ENCODE peak calls at places on chromosomes 16 and 17, in six cellular contexts. P is endothelial cell; Z is stomach; H is AG09319; O is amniotic stem cell; W is stimulated activated CD4-positive, alpha-beta T cell treated with anti-CD3 and anti-CD28 coated beads, Interleukin-1b, Interleukin-23, amount 100 ng/mL, for 24 hours. E is an unnamed sample.
A peak's percentile ranks its signal among the peaks of the same experiment; 100 is the strongest.

GRCh38 chr16:76837872-76838271 is 353.1 kb upstream of the MON1B start:
- DNase-seq in Z (no peak), W (no peak), P (no peak), H (no peak), O (no peak), E (no peak)

GRCh38 chr17:6420173-6420641 is 14.7 kb downstream of the AIPL1 start:
- DNase-seq in O (no peak), W (no peak), Z (no peak), H (no peak), P (peak; percentile 66), E (no peak)

GRCh38 chr17:57356722-57357391 is 100.5 kb downstream of the MSI2 start:
- DNase-seq in P (no peak), O (no peak), Z (peak; percentile 30), H (no peak), W (no peak), E (peak; percentile 84)

GRCh38 chr16:71895679-71896385 is 501 bp downstream of the IST1 start:
- DNase-seq in P (peak; percentile 50), H (no peak), Z (peak; percentile 37), O (no peak), W (no peak), E (peak; percentile 53)

GRCh38 chr17:72426321-72426720 is 305.5 kb downstream of the SOX9 start:
- DNase-seq in H (no peak), O (no peak), W (no peak), Z (no peak), P (no peak), E (no peak)

GRCh38 chr17:489758-490329 is 137.2 kb upstream of the RPH3AL start:
- DNase-seq in W (peak; percentile 54), P (peak; percentile 36), Z (peak; percentile 60), H (no peak), O (no peak), E (no peak)

GRCh38 chr17:16491703-16492612 is at the start of gene LRRC75A:
- DNase-seq in H (no peak), W (peak; percentile 46), Z (peak; percentile 59), P (peak; percentile 51), O (peak; percentile 19), E (no peak)

GRCh38 chr17:68248199-68248825 is 469 bp downstream of the AMZ2 start:
- DNase-seq in Z (peak; percentile 49), W (peak; percentile 50), P (no peak), H (peak; percentile 47), O (no peak), E (peak; percentile 37)

GRCh38 chr17:5283531-5284315 is 1.6 kb downstream of the RABEP1 start:
- DNase-seq in O (no peak), P (no peak), W (no peak), Z (no peak), H (no peak), E (peak; percentile 14)

GRCh38 chr17:77374170-77374936 is 233.6 kb downstream of the SEC14L1 start:
- DNase-seq in H (peak; percentile 78), O (peak; percentile 53), Z (peak; percentile 87), W (peak; percentile 67), P (peak; percentile 83), E (peak; percentile 93)

GRCh38 chr16:1019234-1019933 is 37.8 kb downstream of the SOX8 start:
- DNase-seq in H (peak; percentile 44), O (peak; percentile 60), W (no peak), Z (no peak), P (no peak), E (no peak)

GRCh38 chr17:77928519-77929179 is 29.9 kb upstream of the TNRC6C start:
- DNase-seq in Z (no peak), H (no peak), P (no peak), O (no peak), W (no peak), E (no peak)

GRCh38 chr16:81861503-81861902 is 82.4 kb downstream of the PLCG2 start:
- DNase-seq in O (no peak), W (no peak), P (no peak), Z (no peak), H (no peak), E (no peak)

GRCh38 chr16:55439101-55439690 is 39.8 kb upstream of the MMP2 start:
- DNase-seq in O (no peak), Z (no peak), W (no peak), H (no peak), P (no peak), E (no peak)

GRCh38 chr17:77328823-77329740 is 188.3 kb downstream of the SEC14L1 start:
- DNase-seq in H (no peak), O (no peak), Z (peak; percentile 23), W (no peak), P (no peak), E (no peak)

GRCh38 chr16:85924675-85925074 is 25.7 kb downstream of the IRF8 start:
- DNase-seq in Z (no peak), P (no peak), H (no peak), O (no peak), W (peak; percentile 50), E (no peak)

GRCh38 chr17:9386401-9386800 is 189.2 kb downstream of the STX8 start:
- DNase-seq in O (no peak), H (no peak), Z (no peak), P (peak; percentile 12), W (no peak), E (no peak)

GRCh38 chr17:17420561-17421269 is 56.1 kb upstream of the MED9 start:
- DNase-seq in W (no peak), O (no peak), Z (no peak), H (peak; percentile 79), P (no peak), E (no peak)

GRCh38 chr17:19278729-19279128 is 41.6 kb downstream of the EPN2 start:
- DNase-seq in W (no peak), P (no peak), H (no peak), Z (no peak), O (no peak), E (no peak)

GRCh38 chr16:78210305-78210704 is 110.9 kb downstream of the WWOX start:
- DNase-seq in W (no peak), O (no peak), Z (no peak), P (no peak), H (no peak), E (no peak)

GRCh38 chr16:35734728-35735402 is 2275.5 kb downstream of the TP53TG3F start:
- DNase-seq in P (no peak), Z (no peak), O (no peak), W (no peak), H (no peak), E (no peak)

GRCh38 chr17:6608321-6608720 is 32.2 kb downstream of the KIAA0753 start:
- DNase-seq in P (no peak), H (no peak), O (no peak), Z (no peak), W (no peak), E (no peak)

GRCh38 chr16:78281115-78281514 is 181.7 kb downstream of the WWOX start:
- DNase-seq in P (no peak), H (no peak), O (no peak), Z (no peak), W (no peak), E (no peak)

GRCh38 chr17:27443491-27443890 is 12.8 kb upstream of the KSR1 start:
- DNase-seq in H (no peak), O (no peak), Z (no peak), P (no peak), W (no peak), E (no peak)

GRCh38 chr16:2529061-2529931 is 1.9 kb downstream of the CEMP1 start:
- DNase-seq in H (no peak), Z (no peak), P (no peak), O (no peak), W (no peak), E (no peak)

GRCh38 chr17:65463242-65463641 is 98.2 kb downstream of the AXIN2 start:
- DNase-seq in P (no peak), Z (peak; percentile 26), W (no peak), O (no peak), H (no peak), E (no peak)

GRCh38 chr16:64065523-64065922 is 1056.3 kb downstream of the CDH11 start:
- DNase-seq in W (no peak), Z (no peak), O (no peak), H (no peak), P (no peak), E (no peak)

GRCh38 chr16:57795431-57795878 is 6.8 kb downstream of the KIFC3 start:
- DNase-seq in W (no peak), P (peak; percentile 54), Z (peak; percentile 73), O (no peak), H (no peak), E (peak; percentile 70)

GRCh38 chr17:17929655-17930380 is 42.4 kb downstream of the TOM1L2 start:
- DNase-seq in P (no peak), Z (no peak), W (no peak), O (no peak), H (no peak), E (no peak)

GRCh38 chr17:10787306-10788020 is 16.4 kb downstream of the TMEM238L start:
- DNase-seq in W (no peak), Z (no peak), H (no peak), P (no peak), O (no peak), E (no peak)

GRCh38 chr17:73588291-73589095 is 55.8 kb downstream of the SDK2 start:
- DNase-seq in H (no peak), W (no peak), P (no peak), O (no peak), Z (no peak), E (peak; percentile 22)

GRCh38 chr16:83842755-83843507 is 35.2 kb downstream of the HSBP1 start:
- DNase-seq in P (no peak), W (no peak), O (no peak), H (no peak), Z (no peak), E (peak; percentile 7)

GRCh38 chr17:82493517-82493840 is 26.1 kb upstream of the FOXK2 start:
- DNase-seq in H (no peak), Z (no peak), O (no peak), W (no peak), P (no peak), E (no peak)

GRCh38 chr17:78777886-78778285 is 4.2 kb downstream of the CYTH1 start:
- DNase-seq in O (no peak), H (no peak), Z (no peak), P (no peak), W (no peak), E (no peak)

GRCh38 chr16:4500283-4500682 is 24.1 kb downstream of the HMOX2 start:
- DNase-seq in Z (peak; percentile 47), H (no peak), W (no peak), P (no peak), O (peak; percentile 81), E (no peak)

GRCh38 chr17:57663326-57664070 is 81.6 kb downstream of the CCDC182 start:
- DNase-seq in W (no peak), O (no peak), H (no peak), Z (no peak), P (no peak), E (no peak)

GRCh38 chr17:3944485-3945388 is 19.5 kb downstream of the ATP2A3 start:
- DNase-seq in O (no peak), P (peak; percentile 90), Z (peak; percentile 66), H (peak; percentile 44), W (no peak), E (peak; percentile 40)

E was measured in NAMALWA.